ENCODE peak calls at places on chromosomes 6 and 20, in eight cellular contexts. Y is stimulated activated naive B cell treated with anti-CD40 and anti-IgM and Interleukin-4, amounts not matched to agents 10 μg/mL and 1 μg/mL and 100 μg/mL, for 72 hours; L is PC-9; W is DMS153; H is iPS-NIHi11; Q is RWPE2; P is HFFc6; F is NCI-H1092 treated with DMSO at 0.1 percent for 48 hours. T is an unnamed sample.

GRCh38 chr20:10462516-10462915 is 27.4 kb downstream of the SLX4IP start:
- DNase-seq in Y (no peak), L (no peak), W (no peak), H (no peak), Q (no peak), P (no peak), F (no peak), T (no peak)

GRCh38 chr6:5087389-5087788 is 2.2 kb downstream of the PPP1R3G start:
- DNase-seq in Y (no peak), L (no peak), W (no peak), H (no peak), Q (no peak), P (no peak), F (no peak), T (no peak)

GRCh38 chr6:1337791-1338190 is 25.9 kb downstream of the FOXQ1 start:
- DNase-seq in Y (no peak), L (no peak), W (no peak), H (no peak), Q (no peak), P (peak; percentile 25), F (no peak), T (no peak)

GRCh38 chr6:12132351-12133222 is 120.5 kb downstream of the HIVEP1 start:
- DNase-seq in Y (no peak), L (no peak), W (no peak), H (no peak), Q (no peak), P (no peak), F (no peak), T (no peak)

GRCh38 chr6:165641672-165642156 is 21.3 kb downstream of the PDE10A start:
- DNase-seq in Y (no peak), L (no peak), W (no peak), H (no peak), Q (no peak), P (no peak), F (no peak), T (no peak)

GRCh38 chr6:121890307-121890910 is 455.0 kb downstream of the GJA1 start:
- DNase-seq in Y (no peak), L (no peak), W (no peak), H (no peak), Q (no peak), P (no peak), F (no peak), T (no peak)

GRCh38 chr6:158270389-158271127 is 41.7 kb upstream of the TULP4 start:
- DNase-seq in Y (no peak), L (no peak), W (no peak), H (no peak), Q (no peak), P (no peak), F (no peak), T (no peak)

GRCh38 chr6:143545976-143546547 is 34.5 kb upstream of the FUCA2 start:
- DNase-seq in Y (no peak), L (no peak), W (no peak), H (no peak), Q (no peak), P (peak; percentile 39), F (no peak), T (no peak)

GRCh38 chr6:119145111-119145510 is 66.6 kb upstream of the FAM184A start:
- DNase-seq in Y (no peak), L (no peak), W (no peak), H (no peak), Q (no peak), P (no peak), F (no peak), T (no peak)

GRCh38 chr20:2599265-2600060 is 53.0 kb upstream of the NOP56 start:
- DNase-seq in Y (no peak), L (no peak), W (no peak), H (peak; percentile 72), Q (no peak), P (no peak), F (peak; percentile 5), T (no peak)

GRCh38 chr20:35523298-35523888 is 6.1 kb downstream of the C20orf173 start:
- DNase-seq in Y (no peak), L (peak; percentile 27), W (no peak), H (peak; percentile 81), Q (no peak), P (peak; percentile 16), F (no peak), T (no peak)

GRCh38 chr6:16721977-16722376 is 39.3 kb downstream of the ATXN1 start:
- DNase-seq in Y (no peak), L (no peak), W (no peak), H (no peak), Q (no peak), P (no peak), F (no peak), T (no peak)

GRCh38 chr6:111173341-111173740 is 86.0 kb downstream of the SLC16A10 start:
- DNase-seq in Y (no peak), L (peak; percentile 0), W (no peak), H (no peak), Q (no peak), P (no peak), F (no peak), T (no peak)

GRCh38 chr6:12761376-12762115 is 45.0 kb downstream of the PHACTR1 start:
- DNase-seq in Y (no peak), L (no peak), W (no peak), H (no peak), Q (no peak), P (peak; percentile 95), F (no peak), T (no peak)

GRCh38 chr20:59785986-59786753 is 147.3 kb downstream of the SYCP2 start:
- DNase-seq in Y (no peak), L (no peak), W (no peak), H (no peak), Q (peak; percentile 71), P (no peak), F (no peak), T (peak; percentile 49)